ENCODE peak calls at places on chromosomes 1 and 21, in seven cellular contexts. One of them, this sample, is unnamed.

GRCh38 chr1:43557744-43558245 is 27.1 kb downstream of the PTPRF start:
- DNase-seq in HepG2: no peak
- DNase-seq in lower lobe of right lung: peak
- DNase-seq in adrenal gland: no peak
- DNase-seq in sigmoid colon: peak
- DNase-seq in Panc1: no peak
- DNase-seq in uterus: peak
- DNase-seq in this sample: no peak

GRCh38 chr21:35217504-35218060 is 168.5 kb upstream of the RUNX1 start:
- DNase-seq in lower lobe of right lung: no peak
- DNase-seq in Panc1: peak
- DNase-seq in uterus: no peak
- DNase-seq in sigmoid colon: no peak
- DNase-seq in HepG2: peak
- DNase-seq in adrenal gland: no peak
- DNase-seq in this sample: no peak

GRCh38 chr1:205523891-205524793 is 19.7 kb downstream of the CDK18 start:
- DNase-seq in HepG2: peak
- DNase-seq in uterus: peak
- DNase-seq in lower lobe of right lung: peak
- DNase-seq in Panc1: peak
- DNase-seq in adrenal gland: peak
- DNase-seq in sigmoid colon: peak
- DNase-seq in this sample: peak

GRCh38 chr1:30063621-30064280 is 659.6 kb downstream of the MATN1 start:
- DNase-seq in lower lobe of right lung: no peak
- DNase-seq in adrenal gland: no peak
- DNase-seq in Panc1: no peak
- DNase-seq in uterus: no peak
- DNase-seq in HepG2: no peak
- DNase-seq in sigmoid colon: no peak
- DNase-seq in this sample: no peak

GRCh38 chr1:214270097-214270635 is 10.8 kb upstream of the SMYD2 start:
- DNase-seq in sigmoid colon: no peak
- DNase-seq in Panc1: no peak
- DNase-seq in HepG2: no peak
- DNase-seq in uterus: no peak
- DNase-seq in adrenal gland: no peak
- DNase-seq in lower lobe of right lung: no peak
- DNase-seq in this sample: no peak

GRCh38 chr1:147334292-147334691 is 91.8 kb downstream of the CHD1L start:
- DNase-seq in uterus: no peak
- DNase-seq in adrenal gland: no peak
- DNase-seq in HepG2: no peak
- DNase-seq in sigmoid colon: no peak
- DNase-seq in Panc1: no peak
- DNase-seq in lower lobe of right lung: no peak
- DNase-seq in this sample: no peak

GRCh38 chr1:102776074-102776473 is 332.2 kb downstream of the COL11A1 start:
- DNase-seq in lower lobe of right lung: no peak
- DNase-seq in Panc1: no peak
- DNase-seq in sigmoid colon: no peak
- DNase-seq in uterus: no peak
- DNase-seq in adrenal gland: no peak
- DNase-seq in HepG2: no peak
- DNase-seq in this sample: no peak

GRCh38 chr1:97906567-97907228 is 14.1 kb downstream of the DPYD start:
- DNase-seq in sigmoid colon: peak
- DNase-seq in lower lobe of right lung: peak
- DNase-seq in uterus: peak
- DNase-seq in HepG2: peak
- DNase-seq in Panc1: no peak
- DNase-seq in adrenal gland: peak
- DNase-seq in this sample: peak

GRCh38 chr1:25770541-25771245 is 29.3 kb upstream of the SELENON start:
- DNase-seq in HepG2: no peak
- DNase-seq in Panc1: no peak
- DNase-seq in sigmoid colon: no peak
- DNase-seq in adrenal gland: peak
- DNase-seq in uterus: no peak
- DNase-seq in lower lobe of right lung: no peak
- DNase-seq in this sample: no peak

GRCh38 chr1:24567792-24568388 is 12.0 kb downstream of the NCMAP start:
- DNase-seq in uterus: no peak
- DNase-seq in sigmoid colon: no peak
- DNase-seq in Panc1: no peak
- DNase-seq in adrenal gland: no peak
- DNase-seq in HepG2: peak
- DNase-seq in lower lobe of right lung: peak
- DNase-seq in this sample: no peak

GRCh38 chr1:197917813-197918646 is 858 bp downstream of the LHX9 start:
- DNase-seq in adrenal gland: no peak
- DNase-seq in HepG2: no peak
- DNase-seq in uterus: no peak
- DNase-seq in Panc1: no peak
- DNase-seq in lower lobe of right lung: peak
- DNase-seq in sigmoid colon: no peak
- DNase-seq in this sample: no peak

GRCh38 chr1:110645962-110646735 is 28.6 kb downstream of the KCNA3 start:
- DNase-seq in HepG2: no peak
- DNase-seq in adrenal gland: no peak
- DNase-seq in sigmoid colon: no peak
- DNase-seq in Panc1: no peak
- DNase-seq in lower lobe of right lung: no peak
- DNase-seq in uterus: no peak
- DNase-seq in this sample: no peak

GRCh38 chr1:21270086-21270689 is 20.1 kb downstream of the ECE1 start:
- DNase-seq in uterus: peak
- DNase-seq in sigmoid colon: peak
- DNase-seq in Panc1: peak
- DNase-seq in HepG2: peak
- DNase-seq in adrenal gland: peak
- DNase-seq in lower lobe of right lung: peak
- DNase-seq in this sample: peak

GRCh38 chr1:14795589-14795988 is 197.1 kb downstream of the KAZN start:
- DNase-seq in adrenal gland: no peak
- DNase-seq in sigmoid colon: no peak
- DNase-seq in Panc1: no peak
- DNase-seq in lower lobe of right lung: no peak
- DNase-seq in HepG2: no peak
- DNase-seq in uterus: no peak
- DNase-seq in this sample: no peak

GRCh38 chr1:163932901-163933300 is 611.1 kb downstream of the NUF2 start:
- DNase-seq in Panc1: no peak
- DNase-seq in adrenal gland: no peak
- DNase-seq in sigmoid colon: no peak
- DNase-seq in HepG2: no peak
- DNase-seq in lower lobe of right lung: no peak
- DNase-seq in uterus: no peak
- DNase-seq in this sample: no peak

GRCh38 chr1:115727706-115728249 is 40.7 kb downstream of the CASQ2 start:
- DNase-seq in adrenal gland: peak
- DNase-seq in Panc1: no peak
- DNase-seq in sigmoid colon: peak
- DNase-seq in uterus: peak
- DNase-seq in lower lobe of right lung: peak
- DNase-seq in HepG2: peak
- DNase-seq in this sample: peak

GRCh38 chr1:159197767-159198557 is 6.7 kb upstream of the ACKR1 start:
- DNase-seq in Panc1: peak
- DNase-seq in lower lobe of right lung: peak
- DNase-seq in HepG2: peak
- DNase-seq in sigmoid colon: peak
- DNase-seq in adrenal gland: peak
- DNase-seq in uterus: peak
- DNase-seq in this sample: peak

GRCh38 chr1:36279110-36279788 is 26.9 kb upstream of the SH3D21 start:
- DNase-seq in uterus: no peak
- DNase-seq in sigmoid colon: no peak
- DNase-seq in HepG2: no peak
- DNase-seq in adrenal gland: peak
- DNase-seq in lower lobe of right lung: no peak
- DNase-seq in Panc1: no peak
- DNase-seq in this sample: no peak

GRCh38 chr1:181587870-181588438 is 104.6 kb downstream of the CACNA1E start:
- DNase-seq in adrenal gland: no peak
- DNase-seq in lower lobe of right lung: no peak
- DNase-seq in sigmoid colon: no peak
- DNase-seq in uterus: no peak
- DNase-seq in Panc1: no peak
- DNase-seq in HepG2: no peak
- DNase-seq in this sample: no peak

GRCh38 chr21:32772281-32773047 is 909 bp upstream of the PAXBP1 start:
- DNase-seq in Panc1: no peak
- DNase-seq in HepG2: no peak
- DNase-seq in lower lobe of right lung: no peak
- DNase-seq in adrenal gland: peak
- DNase-seq in sigmoid colon: no peak
- DNase-seq in uterus: peak
- DNase-seq in this sample: no peak

GRCh38 chr1:244970236-244970652 is 105.9 kb upstream of the HNRNPU start:
- DNase-seq in lower lobe of right lung: peak
- DNase-seq in sigmoid colon: no peak
- DNase-seq in uterus: no peak
- DNase-seq in HepG2: peak
- DNase-seq in adrenal gland: peak
- DNase-seq in Panc1: no peak
- DNase-seq in this sample: peak

GRCh38 chr1:48066951-48067350 is 69.8 kb upstream of the TRABD2B start:
- DNase-seq in lower lobe of right lung: no peak
- DNase-seq in sigmoid colon: no peak
- DNase-seq in uterus: no peak
- DNase-seq in adrenal gland: no peak
- DNase-seq in Panc1: no peak
- DNase-seq in HepG2: no peak
- DNase-seq in this sample: no peak

GRCh38 chr1:233491953-233492627 is 121.8 kb upstream of the KCNK1 start:
- DNase-seq in adrenal gland: no peak
- DNase-seq in HepG2: no peak
- DNase-seq in uterus: no peak
- DNase-seq in lower lobe of right lung: no peak
- DNase-seq in Panc1: no peak
- DNase-seq in sigmoid colon: no peak
- DNase-seq in this sample: no peak

GRCh38 chr1:83118472-83118871 is 880.5 kb downstream of the TTLL7 start:
- DNase-seq in sigmoid colon: no peak
- DNase-seq in Panc1: no peak
- DNase-seq in uterus: no peak
- DNase-seq in adrenal gland: no peak
- DNase-seq in lower lobe of right lung: no peak
- DNase-seq in HepG2: no peak
- DNase-seq in this sample: no peak
- H3K4me3 ChIP-seq in sigmoid colon: no peak
- H3K4me3 ChIP-seq in Panc1: no peak
- H3K4me3 ChIP-seq in uterus: no peak
- H3K4me3 ChIP-seq in adrenal gland: no peak
- H3K4me3 ChIP-seq in lower lobe of right lung: no peak
- H3K4me3 ChIP-seq in HepG2: no peak
- H3K4me3 ChIP-seq in this sample: no peak

DNA sequence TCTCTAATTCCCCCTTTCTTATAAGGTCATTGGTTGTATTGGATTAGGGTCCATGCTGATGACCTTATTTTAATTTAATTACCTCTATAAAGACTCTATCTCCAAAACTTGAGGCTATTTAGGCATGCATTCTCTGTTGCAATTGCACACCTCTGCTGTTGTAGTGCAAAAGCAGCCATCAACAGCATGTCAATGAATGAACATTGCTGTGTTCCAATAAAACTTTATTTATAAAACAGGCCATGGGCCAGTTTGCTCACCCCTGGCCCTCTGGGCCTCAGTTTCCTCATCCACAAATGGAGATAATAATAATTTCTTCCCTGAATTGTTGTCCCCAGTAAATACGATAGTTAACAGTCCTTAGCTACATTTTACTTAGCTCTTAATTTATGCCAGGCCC is 100.4 kb upstream of the USP24 start:
- DNase-seq in uterus: no peak
- DNase-seq in HepG2: no peak
- DNase-seq in sigmoid colon: no peak
- DNase-seq in Panc1: no peak
- DNase-seq in lower lobe of right lung: no peak
- DNase-seq in adrenal gland: no peak
- DNase-seq in this sample: no peak
- H3K27ac ChIP-seq in uterus: no peak
- H3K27ac ChIP-seq in HepG2: no peak
- H3K27ac ChIP-seq in sigmoid colon: no peak
- H3K27ac ChIP-seq in Panc1: no peak
- H3K27ac ChIP-seq in lower lobe of right lung: no peak
- H3K27ac ChIP-seq in adrenal gland: no peak
- H3K27ac ChIP-seq in this sample: no peak

GRCh38 chr1:119771770-119772169 is 3.1 kb upstream of the HMGCS2 start:
- DNase-seq in HepG2: no peak
- DNase-seq in adrenal gland: no peak
- DNase-seq in Panc1: no peak
- DNase-seq in lower lobe of right lung: no peak
- DNase-seq in uterus: no peak
- DNase-seq in sigmoid colon: no peak
- DNase-seq in this sample: no peak

GRCh38 chr1:119768778-119769177 is at the start of gene HMGCS2:
- DNase-seq in lower lobe of right lung: no peak
- DNase-seq in Panc1: no peak
- DNase-seq in adrenal gland: no peak
- DNase-seq in HepG2: no peak
- DNase-seq in sigmoid colon: no peak
- DNase-seq in uterus: no peak
- DNase-seq in this sample: no peak

GRCh38 chr1:119772298-119772697 is 3.6 kb upstream of the HMGCS2 start:
- DNase-seq in HepG2: no peak
- DNase-seq in Panc1: no peak
- DNase-seq in lower lobe of right lung: no peak
- DNase-seq in adrenal gland: no peak
- DNase-seq in sigmoid colon: no peak
- DNase-seq in uterus: no peak
- DNase-seq in this sample: no peak

GRCh38 chr1:119773711-119774241 is 5.1 kb upstream of the HMGCS2 start:
- DNase-seq in adrenal gland: no peak
- DNase-seq in HepG2: no peak
- DNase-seq in uterus: no peak
- DNase-seq in sigmoid colon: no peak
- DNase-seq in Panc1: no peak
- DNase-seq in lower lobe of right lung: no peak
- DNase-seq in this sample: no peak

DNA sequence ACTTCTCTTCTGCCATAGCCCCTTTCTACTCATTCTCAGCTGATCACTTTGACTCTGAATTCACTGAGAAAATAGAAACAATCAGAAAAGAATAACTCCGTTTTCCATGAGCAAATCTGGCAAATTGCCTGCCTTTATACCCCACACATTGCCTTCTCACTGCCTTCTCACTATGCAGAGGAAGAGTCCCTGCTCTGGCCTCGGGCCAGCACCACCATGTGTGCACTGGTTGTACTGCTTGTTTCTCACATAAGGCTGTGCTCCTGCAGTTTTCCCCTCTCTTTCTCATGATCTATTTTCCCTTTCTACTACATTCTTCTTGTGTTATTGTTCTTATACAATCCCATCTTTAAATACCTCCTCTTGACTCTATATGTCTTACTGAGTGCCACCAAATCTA is 2.3 kb upstream of the HMGCS2 start:
- DNase-seq in Panc1: no peak
- DNase-seq in HepG2: no peak
- DNase-seq in uterus: no peak
- DNase-seq in lower lobe of right lung: no peak
- DNase-seq in adrenal gland: no peak
- DNase-seq in sigmoid colon: no peak
- DNase-seq in this sample: peak
- TF ChIP-seq CTCF in Panc1: no peak
- TF ChIP-seq CTCF in HepG2: peak
- TF ChIP-seq CTCF in uterus: no peak
- TF ChIP-seq CTCF in lower lobe of right lung: no peak
- TF ChIP-seq CTCF in adrenal gland: no peak
- TF ChIP-seq CTCF in sigmoid colon: no peak
- TF ChIP-seq CTCF in this sample: no peak

GRCh38 chr1:156356875-156357534 is 12.0 kb upstream of the RHBG start:
- DNase-seq in HepG2: peak
- DNase-seq in adrenal gland: peak
- DNase-seq in Panc1: no peak
- DNase-seq in sigmoid colon: no peak
- DNase-seq in uterus: no peak
- DNase-seq in lower lobe of right lung: peak
- DNase-seq in this sample: no peak
- H3K4me3 ChIP-seq in HepG2: peak
- H3K4me3 ChIP-seq in adrenal gland: no peak
- H3K4me3 ChIP-seq in Panc1: no peak
- H3K4me3 ChIP-seq in sigmoid colon: no peak
- H3K4me3 ChIP-seq in uterus: no peak
- H3K4me3 ChIP-seq in lower lobe of right lung: no peak
- H3K4me3 ChIP-seq in this sample: no peak

This sample was measured in left ventricle myocardium inferior.